ENCODE peak calls at places on chromosome 7, in ten cellular contexts. One of them, this sample, is unnamed. For H3K4me1, the result is how much of the 10 kb centered on the place peaks cover.

GRCh38 chr7:43937444-43937843 is 11.2 kb downstream of the UBE2D4 start:
- DNase-seq in right cardiac atrium: no peak
- DNase-seq in tibial artery: no peak
- DNase-seq in thoracic aorta: no peak
- DNase-seq in cardiac muscle cell: no peak
- DNase-seq in gastrocnemius medialis: no peak
- DNase-seq in mammary epithelial cell: no peak
- DNase-seq in heart right ventricle: no peak
- DNase-seq in colonic mucosa: no peak
- DNase-seq in adrenal gland: no peak
- DNase-seq in this sample: no peak

GRCh38 chr7:122622682-122623081 is 76.2 kb downstream of the RNF133 start:
- DNase-seq in adrenal gland: no peak
- DNase-seq in heart right ventricle: no peak
- DNase-seq in cardiac muscle cell: no peak
- DNase-seq in tibial artery: no peak
- DNase-seq in colonic mucosa: no peak
- DNase-seq in gastrocnemius medialis: no peak
- DNase-seq in mammary epithelial cell: no peak
- DNase-seq in thoracic aorta: no peak
- DNase-seq in right cardiac atrium: no peak
- DNase-seq in this sample: no peak

GRCh38 chr7:137669706-137670105 is 177.1 kb downstream of the DGKI start:
- DNase-seq in cardiac muscle cell: no peak
- DNase-seq in heart right ventricle: no peak
- DNase-seq in adrenal gland: no peak
- DNase-seq in gastrocnemius medialis: no peak
- DNase-seq in tibial artery: no peak
- DNase-seq in thoracic aorta: no peak
- DNase-seq in colonic mucosa: no peak
- DNase-seq in mammary epithelial cell: peak
- DNase-seq in right cardiac atrium: no peak
- DNase-seq in this sample: no peak

GRCh38 chr7:13963925-13964324 is 25.5 kb downstream of the ETV1 start:
- DNase-seq in cardiac muscle cell: no peak
- DNase-seq in colonic mucosa: no peak
- DNase-seq in thoracic aorta: no peak
- DNase-seq in tibial artery: no peak
- DNase-seq in heart right ventricle: no peak
- DNase-seq in right cardiac atrium: no peak
- DNase-seq in adrenal gland: no peak
- DNase-seq in gastrocnemius medialis: no peak
- DNase-seq in mammary epithelial cell: no peak
- DNase-seq in this sample: no peak

GRCh38 chr7:18792866-18793595 is 297.5 kb downstream of the HDAC9 start:
- DNase-seq in mammary epithelial cell: no peak
- DNase-seq in heart right ventricle: no peak
- DNase-seq in right cardiac atrium: peak
- DNase-seq in adrenal gland: no peak
- DNase-seq in cardiac muscle cell: peak
- DNase-seq in thoracic aorta: no peak
- DNase-seq in tibial artery: no peak
- DNase-seq in gastrocnemius medialis: no peak
- DNase-seq in colonic mucosa: no peak
- DNase-seq in this sample: no peak

GRCh38 chr7:26490631-26491624 is 199.3 kb downstream of the SNX10 start:
- DNase-seq in cardiac muscle cell: no peak
- DNase-seq in tibial artery: no peak
- DNase-seq in heart right ventricle: no peak
- DNase-seq in gastrocnemius medialis: peak
- DNase-seq in right cardiac atrium: no peak
- DNase-seq in thoracic aorta: no peak
- DNase-seq in colonic mucosa: no peak
- DNase-seq in mammary epithelial cell: peak
- DNase-seq in adrenal gland: no peak
- DNase-seq in this sample: no peak

GRCh38 chr7:129781856-129782256 is 170.3 kb downstream of the NRF1 start:
- DNase-seq in heart right ventricle: no peak
- DNase-seq in adrenal gland: no peak
- DNase-seq in tibial artery: no peak
- DNase-seq in thoracic aorta: no peak
- DNase-seq in colonic mucosa: no peak
- DNase-seq in mammary epithelial cell: no peak
- DNase-seq in cardiac muscle cell: no peak
- DNase-seq in gastrocnemius medialis: no peak
- DNase-seq in right cardiac atrium: peak
- DNase-seq in this sample: no peak

GRCh38 chr7:2299131-2299829 is 15.0 kb downstream of the SNX8 start:
- DNase-seq in colonic mucosa: no peak
- DNase-seq in thoracic aorta: peak
- DNase-seq in mammary epithelial cell: no peak
- DNase-seq in adrenal gland: no peak
- DNase-seq in cardiac muscle cell: no peak
- DNase-seq in heart right ventricle: peak
- DNase-seq in right cardiac atrium: peak
- DNase-seq in tibial artery: no peak
- DNase-seq in gastrocnemius medialis: no peak
- DNase-seq in this sample: peak

GRCh38 chr7:26843696-26844095 is 20.7 kb downstream of the SKAP2 start:
- DNase-seq in heart right ventricle: no peak
- DNase-seq in gastrocnemius medialis: no peak
- DNase-seq in tibial artery: no peak
- DNase-seq in mammary epithelial cell: peak
- DNase-seq in right cardiac atrium: no peak
- DNase-seq in colonic mucosa: no peak
- DNase-seq in cardiac muscle cell: no peak
- DNase-seq in thoracic aorta: no peak
- DNase-seq in adrenal gland: no peak
- DNase-seq in this sample: no peak

GRCh38 chr7:77657427-77658331 is 38.6 kb upstream of the RSBN1L start:
- DNase-seq in cardiac muscle cell: peak
- DNase-seq in colonic mucosa: peak
- DNase-seq in thoracic aorta: no peak
- DNase-seq in tibial artery: no peak
- DNase-seq in right cardiac atrium: no peak
- DNase-seq in gastrocnemius medialis: no peak
- DNase-seq in adrenal gland: no peak
- DNase-seq in mammary epithelial cell: peak
- DNase-seq in heart right ventricle: no peak
- DNase-seq in this sample: no peak

GRCh38 chr7:84855758-84856157 is 331.1 kb downstream of the SEMA3D start:
- DNase-seq in adrenal gland: no peak
- DNase-seq in colonic mucosa: no peak
- DNase-seq in cardiac muscle cell: no peak
- DNase-seq in thoracic aorta: no peak
- DNase-seq in mammary epithelial cell: no peak
- DNase-seq in tibial artery: no peak
- DNase-seq in gastrocnemius medialis: no peak
- DNase-seq in heart right ventricle: no peak
- DNase-seq in right cardiac atrium: no peak
- DNase-seq in this sample: no peak

GRCh38 chr7:29885626-29886025 is 79.3 kb downstream of the WIPF3 start:
- DNase-seq in thoracic aorta: no peak
- DNase-seq in adrenal gland: no peak
- DNase-seq in gastrocnemius medialis: no peak
- DNase-seq in tibial artery: no peak
- DNase-seq in heart right ventricle: no peak
- DNase-seq in mammary epithelial cell: no peak
- DNase-seq in colonic mucosa: no peak
- DNase-seq in cardiac muscle cell: no peak
- DNase-seq in right cardiac atrium: no peak
- DNase-seq in this sample: no peak

GRCh38 chr7:90701771-90702170 is 105.7 kb downstream of the CDK14 start:
- DNase-seq in tibial artery: no peak
- DNase-seq in thoracic aorta: no peak
- DNase-seq in mammary epithelial cell: no peak
- DNase-seq in heart right ventricle: no peak
- DNase-seq in colonic mucosa: no peak
- DNase-seq in cardiac muscle cell: peak
- DNase-seq in adrenal gland: no peak
- DNase-seq in right cardiac atrium: no peak
- DNase-seq in gastrocnemius medialis: no peak
- DNase-seq in this sample: peak

GRCh38 chr7:51226042-51226755 is 90.4 kb downstream of the COBL start:
- DNase-seq in right cardiac atrium: no peak
- DNase-seq in mammary epithelial cell: peak
- DNase-seq in thoracic aorta: no peak
- DNase-seq in colonic mucosa: no peak
- DNase-seq in cardiac muscle cell: no peak
- DNase-seq in heart right ventricle: no peak
- DNase-seq in gastrocnemius medialis: no peak
- DNase-seq in adrenal gland: no peak
- DNase-seq in tibial artery: no peak
- DNase-seq in this sample: no peak
- H3K4me1 ChIP-seq in right cardiac atrium: under half
- H3K4me1 ChIP-seq in mammary epithelial cell: under half
- H3K4me1 ChIP-seq in thoracic aorta: under half
- H3K4me1 ChIP-seq in colonic mucosa: under half
- H3K4me1 ChIP-seq in cardiac muscle cell: under half
- H3K4me1 ChIP-seq in heart right ventricle: under half
- H3K4me1 ChIP-seq in gastrocnemius medialis: half or more
- H3K4me1 ChIP-seq in adrenal gland: under half
- H3K4me1 ChIP-seq in tibial artery: under half
- H3K4me1 ChIP-seq in this sample: under half

DNA sequence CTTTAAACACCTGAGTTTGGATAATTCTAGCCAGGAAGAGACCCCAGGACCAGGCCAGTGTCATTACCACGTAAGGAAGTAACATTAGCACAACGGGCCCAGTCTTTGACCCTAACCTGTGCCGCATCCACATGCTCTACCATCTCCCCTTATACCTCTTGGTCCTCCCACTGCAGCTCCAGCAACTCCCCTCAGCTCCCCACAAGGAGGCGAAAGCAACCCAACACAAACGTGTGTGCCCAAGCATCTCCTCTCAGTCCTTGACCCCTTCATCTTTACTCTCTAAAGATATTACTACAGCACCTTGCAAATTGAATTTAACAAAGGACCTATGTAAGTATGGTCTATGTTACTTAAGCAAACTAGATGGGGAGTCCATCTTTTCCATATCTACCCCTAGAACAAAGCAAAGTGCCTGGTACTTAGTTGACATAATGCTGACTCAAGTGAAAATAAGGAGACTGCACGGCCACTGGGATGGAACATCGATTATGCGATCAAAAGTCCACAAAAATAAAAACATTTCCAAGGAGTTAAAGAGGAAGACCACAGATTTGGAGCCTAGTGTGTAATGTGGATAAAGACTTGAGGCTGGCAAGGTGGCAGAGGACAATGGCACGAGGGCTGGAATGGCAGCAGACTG is 147.7 kb downstream of the JAZF1 start:
- DNase-seq in adrenal gland: no peak
- DNase-seq in mammary epithelial cell: no peak
- DNase-seq in tibial artery: no peak
- DNase-seq in gastrocnemius medialis: no peak
- DNase-seq in colonic mucosa: no peak
- DNase-seq in heart right ventricle: no peak
- DNase-seq in right cardiac atrium: no peak
- DNase-seq in cardiac muscle cell: no peak
- DNase-seq in thoracic aorta: no peak
- DNase-seq in this sample: no peak
- H3K4me1 ChIP-seq in adrenal gland: under half
- H3K4me1 ChIP-seq in mammary epithelial cell: under half
- H3K4me1 ChIP-seq in tibial artery: under half
- H3K4me1 ChIP-seq in gastrocnemius medialis: under half
- H3K4me1 ChIP-seq in colonic mucosa: under half
- H3K4me1 ChIP-seq in heart right ventricle: under half
- H3K4me1 ChIP-seq in right cardiac atrium: under half
- H3K4me1 ChIP-seq in cardiac muscle cell: under half
- H3K4me1 ChIP-seq in thoracic aorta: under half
- H3K4me1 ChIP-seq in this sample: under half

DNA sequence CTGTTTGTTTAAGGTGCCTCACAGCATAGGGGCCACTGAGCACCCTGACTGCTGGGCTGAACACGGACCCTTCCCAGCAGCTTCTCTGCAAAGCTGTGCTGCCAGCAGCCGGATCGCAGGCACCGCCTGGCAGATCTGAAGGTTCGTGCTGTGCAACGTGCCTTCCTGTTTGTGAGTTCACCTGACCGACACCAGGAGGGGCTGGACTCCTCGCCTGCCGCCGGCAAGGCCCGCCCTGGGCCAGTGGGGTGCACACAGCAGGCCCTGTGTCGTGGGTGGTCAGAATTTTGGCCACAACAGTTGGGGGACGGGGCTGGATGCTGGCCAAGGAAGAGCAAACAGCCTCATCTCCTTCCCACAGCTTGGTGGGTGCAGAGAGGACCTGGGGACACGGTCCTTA is 12.6 kb downstream of the CYP2W1 start:
- DNase-seq in adrenal gland: no peak
- DNase-seq in colonic mucosa: no peak
- DNase-seq in right cardiac atrium: no peak
- DNase-seq in mammary epithelial cell: no peak
- DNase-seq in gastrocnemius medialis: no peak
- DNase-seq in thoracic aorta: no peak
- DNase-seq in tibial artery: no peak
- DNase-seq in cardiac muscle cell: no peak
- DNase-seq in heart right ventricle: no peak
- DNase-seq in this sample: no peak
- H3K4me1 ChIP-seq in adrenal gland: under half
- H3K4me1 ChIP-seq in colonic mucosa: under half
- H3K4me1 ChIP-seq in right cardiac atrium: under half
- H3K4me1 ChIP-seq in mammary epithelial cell: under half
- H3K4me1 ChIP-seq in gastrocnemius medialis: under half
- H3K4me1 ChIP-seq in thoracic aorta: under half
- H3K4me1 ChIP-seq in tibial artery: under half
- H3K4me1 ChIP-seq in cardiac muscle cell: under half
- H3K4me1 ChIP-seq in heart right ventricle: under half
- H3K4me1 ChIP-seq in this sample: under half

GRCh38 chr7:47039899-47040298 is 542.0 kb downstream of the TNS3 start:
- DNase-seq in thoracic aorta: no peak
- DNase-seq in adrenal gland: no peak
- DNase-seq in right cardiac atrium: no peak
- DNase-seq in heart right ventricle: peak
- DNase-seq in cardiac muscle cell: no peak
- DNase-seq in gastrocnemius medialis: no peak
- DNase-seq in mammary epithelial cell: peak
- DNase-seq in colonic mucosa: no peak
- DNase-seq in tibial artery: no peak
- DNase-seq in this sample: no peak

GRCh38 chr7:47036909-47037308 is 545.0 kb downstream of the TNS3 start:
- DNase-seq in mammary epithelial cell: no peak
- DNase-seq in heart right ventricle: no peak
- DNase-seq in thoracic aorta: no peak
- DNase-seq in gastrocnemius medialis: no peak
- DNase-seq in cardiac muscle cell: no peak
- DNase-seq in adrenal gland: no peak
- DNase-seq in right cardiac atrium: no peak
- DNase-seq in colonic mucosa: no peak
- DNase-seq in tibial artery: no peak
- DNase-seq in this sample: no peak

GRCh38 chr7:47039089-47039648 is 542.7 kb downstream of the TNS3 start:
- DNase-seq in heart right ventricle: no peak
- DNase-seq in tibial artery: no peak
- DNase-seq in mammary epithelial cell: no peak
- DNase-seq in right cardiac atrium: peak
- DNase-seq in colonic mucosa: no peak
- DNase-seq in thoracic aorta: no peak
- DNase-seq in adrenal gland: no peak
- DNase-seq in gastrocnemius medialis: no peak
- DNase-seq in cardiac muscle cell: no peak
- DNase-seq in this sample: no peak

GRCh38 chr7:47037607-47038006 is 544.3 kb downstream of the TNS3 start:
- DNase-seq in tibial artery: no peak
- DNase-seq in heart right ventricle: no peak
- DNase-seq in right cardiac atrium: no peak
- DNase-seq in cardiac muscle cell: no peak
- DNase-seq in mammary epithelial cell: no peak
- DNase-seq in adrenal gland: no peak
- DNase-seq in gastrocnemius medialis: no peak
- DNase-seq in thoracic aorta: no peak
- DNase-seq in colonic mucosa: no peak
- DNase-seq in this sample: no peak

GRCh38 chr7:47038621-47039020 is 543.3 kb downstream of the TNS3 start:
- DNase-seq in colonic mucosa: no peak
- DNase-seq in adrenal gland: no peak
- DNase-seq in gastrocnemius medialis: no peak
- DNase-seq in cardiac muscle cell: no peak
- DNase-seq in right cardiac atrium: no peak
- DNase-seq in mammary epithelial cell: no peak
- DNase-seq in thoracic aorta: no peak
- DNase-seq in tibial artery: no peak
- DNase-seq in heart right ventricle: peak
- DNase-seq in this sample: no peak
- H3K4me1 ChIP-seq in colonic mucosa: under half
- H3K4me1 ChIP-seq in adrenal gland: under half
- H3K4me1 ChIP-seq in gastrocnemius medialis: under half
- H3K4me1 ChIP-seq in cardiac muscle cell: under half
- H3K4me1 ChIP-seq in right cardiac atrium: under half
- H3K4me1 ChIP-seq in mammary epithelial cell: under half
- H3K4me1 ChIP-seq in thoracic aorta: under half
- H3K4me1 ChIP-seq in tibial artery: under half
- H3K4me1 ChIP-seq in heart right ventricle: under half
- H3K4me1 ChIP-seq in this sample: under half

This sample was measured in left lung.